ENCODE peak calls at places on chromosomes 13 and 19, in seven cellular contexts. One of them, this sample, is unnamed.

GRCh38 chr19:33132425-33132824 is 511 bp downstream of the WDR88 start:
- DNase-seq in mesothelial cell of epicardium: no peak
- DNase-seq in stimulated activated CD4-positive, alpha-beta T cell treated with anti-CD3 and anti-CD28 coated beads, Interleukin-1b, Interleukin-23, amount 100 ng/mL, for 1 hour: no peak
- DNase-seq in NCI-H2081: no peak
- DNase-seq in T-helper 2 cell: no peak
- DNase-seq in WTC11: peak
- DNase-seq in HCEC 1CT: no peak
- DNase-seq in this sample: no peak

GRCh38 chr13:75906315-75906714 is 270.2 kb downstream of the LMO7 start:
- DNase-seq in mesothelial cell of epicardium: no peak
- DNase-seq in stimulated activated CD4-positive, alpha-beta T cell treated with anti-CD3 and anti-CD28 coated beads, Interleukin-1b, Interleukin-23, amount 100 ng/mL, for 1 hour: no peak
- DNase-seq in NCI-H2081: no peak
- DNase-seq in T-helper 2 cell: no peak
- DNase-seq in WTC11: peak
- DNase-seq in HCEC 1CT: no peak
- DNase-seq in this sample: no peak

GRCh38 chr13:110575322-110576069 is 14.0 kb upstream of the RAB20 start:
- DNase-seq in mesothelial cell of epicardium: no peak
- DNase-seq in stimulated activated CD4-positive, alpha-beta T cell treated with anti-CD3 and anti-CD28 coated beads, Interleukin-1b, Interleukin-23, amount 100 ng/mL, for 1 hour: no peak
- DNase-seq in NCI-H2081: no peak
- DNase-seq in T-helper 2 cell: no peak
- DNase-seq in WTC11: no peak
- DNase-seq in HCEC 1CT: peak
- DNase-seq in this sample: peak

GRCh38 chr19:48544856-48545750 is 6.9 kb upstream of the SULT2B1 start:
- DNase-seq in mesothelial cell of epicardium: no peak
- DNase-seq in stimulated activated CD4-positive, alpha-beta T cell treated with anti-CD3 and anti-CD28 coated beads, Interleukin-1b, Interleukin-23, amount 100 ng/mL, for 1 hour: no peak
- DNase-seq in NCI-H2081: no peak
- DNase-seq in T-helper 2 cell: no peak
- DNase-seq in WTC11: peak
- DNase-seq in HCEC 1CT: no peak
- DNase-seq in this sample: no peak

GRCh38 chr19:12836529-12836863 is 1.8 kb upstream of the MAST1 start:
- DNase-seq in mesothelial cell of epicardium: no peak
- DNase-seq in stimulated activated CD4-positive, alpha-beta T cell treated with anti-CD3 and anti-CD28 coated beads, Interleukin-1b, Interleukin-23, amount 100 ng/mL, for 1 hour: no peak
- DNase-seq in NCI-H2081: no peak
- DNase-seq in T-helper 2 cell: no peak
- DNase-seq in WTC11: no peak
- DNase-seq in HCEC 1CT: no peak
- DNase-seq in this sample: no peak

GRCh38 chr19:15381864-15382263 is 2.3 kb upstream of the AKAP8 start:
- DNase-seq in mesothelial cell of epicardium: no peak
- DNase-seq in stimulated activated CD4-positive, alpha-beta T cell treated with anti-CD3 and anti-CD28 coated beads, Interleukin-1b, Interleukin-23, amount 100 ng/mL, for 1 hour: no peak
- DNase-seq in NCI-H2081: no peak
- DNase-seq in T-helper 2 cell: no peak
- DNase-seq in WTC11: no peak
- DNase-seq in HCEC 1CT: no peak
- DNase-seq in this sample: no peak

GRCh38 chr19:6820237-6820636 is 47.7 kb downstream of the VAV1 start:
- DNase-seq in mesothelial cell of epicardium: no peak
- DNase-seq in stimulated activated CD4-positive, alpha-beta T cell treated with anti-CD3 and anti-CD28 coated beads, Interleukin-1b, Interleukin-23, amount 100 ng/mL, for 1 hour: no peak
- DNase-seq in NCI-H2081: no peak
- DNase-seq in T-helper 2 cell: no peak
- DNase-seq in WTC11: no peak
- DNase-seq in HCEC 1CT: no peak
- DNase-seq in this sample: no peak

GRCh38 chr13:62633448-62633847 is 1217.8 kb upstream of the PCDH20 start:
- DNase-seq in mesothelial cell of epicardium: no peak
- DNase-seq in stimulated activated CD4-positive, alpha-beta T cell treated with anti-CD3 and anti-CD28 coated beads, Interleukin-1b, Interleukin-23, amount 100 ng/mL, for 1 hour: no peak
- DNase-seq in NCI-H2081: no peak
- DNase-seq in T-helper 2 cell: no peak
- DNase-seq in WTC11: no peak
- DNase-seq in HCEC 1CT: no peak
- DNase-seq in this sample: no peak

GRCh38 chr13:93559718-93560117 is 333.1 kb downstream of the GPC6 start:
- DNase-seq in mesothelial cell of epicardium: no peak
- DNase-seq in stimulated activated CD4-positive, alpha-beta T cell treated with anti-CD3 and anti-CD28 coated beads, Interleukin-1b, Interleukin-23, amount 100 ng/mL, for 1 hour: no peak
- DNase-seq in NCI-H2081: peak
- DNase-seq in T-helper 2 cell: no peak
- DNase-seq in WTC11: no peak
- DNase-seq in HCEC 1CT: peak
- DNase-seq in this sample: no peak

GRCh38 chr19:10655457-10656312 is 1.5 kb downstream of the ILF3 start:
- DNase-seq in mesothelial cell of epicardium: no peak
- DNase-seq in stimulated activated CD4-positive, alpha-beta T cell treated with anti-CD3 and anti-CD28 coated beads, Interleukin-1b, Interleukin-23, amount 100 ng/mL, for 1 hour: no peak
- DNase-seq in NCI-H2081: peak
- DNase-seq in T-helper 2 cell: no peak
- DNase-seq in WTC11: no peak
- DNase-seq in HCEC 1CT: peak
- DNase-seq in this sample: no peak

GRCh38 chr13:51380269-51380668 is 40.8 kb downstream of the SERPINE3 start:
- DNase-seq in mesothelial cell of epicardium: no peak
- DNase-seq in stimulated activated CD4-positive, alpha-beta T cell treated with anti-CD3 and anti-CD28 coated beads, Interleukin-1b, Interleukin-23, amount 100 ng/mL, for 1 hour: no peak
- DNase-seq in NCI-H2081: peak
- DNase-seq in T-helper 2 cell: no peak
- DNase-seq in WTC11: no peak
- DNase-seq in HCEC 1CT: peak
- DNase-seq in this sample: no peak

GRCh38 chr19:34480971-34481821 is at the start of gene WTIP:
- DNase-seq in mesothelial cell of epicardium: peak
- DNase-seq in stimulated activated CD4-positive, alpha-beta T cell treated with anti-CD3 and anti-CD28 coated beads, Interleukin-1b, Interleukin-23, amount 100 ng/mL, for 1 hour: no peak
- DNase-seq in NCI-H2081: no peak
- DNase-seq in T-helper 2 cell: no peak
- DNase-seq in WTC11: peak
- DNase-seq in HCEC 1CT: peak
- DNase-seq in this sample: no peak

GRCh38 chr13:49859568-49859967 is 67.1 kb upstream of the KPNA3 start:
- DNase-seq in mesothelial cell of epicardium: no peak
- DNase-seq in stimulated activated CD4-positive, alpha-beta T cell treated with anti-CD3 and anti-CD28 coated beads, Interleukin-1b, Interleukin-23, amount 100 ng/mL, for 1 hour: no peak
- DNase-seq in NCI-H2081: no peak
- DNase-seq in T-helper 2 cell: no peak
- DNase-seq in WTC11: no peak
- DNase-seq in HCEC 1CT: peak
- DNase-seq in this sample: no peak

GRCh38 chr19:13241321-13242104 is 91.3 kb downstream of the IER2 start:
- DNase-seq in mesothelial cell of epicardium: no peak
- DNase-seq in stimulated activated CD4-positive, alpha-beta T cell treated with anti-CD3 and anti-CD28 coated beads, Interleukin-1b, Interleukin-23, amount 100 ng/mL, for 1 hour: no peak
- DNase-seq in NCI-H2081: no peak
- DNase-seq in T-helper 2 cell: no peak
- DNase-seq in WTC11: peak
- DNase-seq in HCEC 1CT: no peak
- DNase-seq in this sample: no peak

GRCh38 chr13:78430166-78430791 is 173.1 kb downstream of the POU4F1 start:
- DNase-seq in mesothelial cell of epicardium: no peak
- DNase-seq in stimulated activated CD4-positive, alpha-beta T cell treated with anti-CD3 and anti-CD28 coated beads, Interleukin-1b, Interleukin-23, amount 100 ng/mL, for 1 hour: no peak
- DNase-seq in NCI-H2081: no peak
- DNase-seq in T-helper 2 cell: no peak
- DNase-seq in WTC11: no peak
- DNase-seq in HCEC 1CT: no peak
- DNase-seq in this sample: no peak

GRCh38 chr19:7512400-7512851 is 3.5 kb upstream of the ZNF358 start:
- DNase-seq in mesothelial cell of epicardium: no peak
- DNase-seq in stimulated activated CD4-positive, alpha-beta T cell treated with anti-CD3 and anti-CD28 coated beads, Interleukin-1b, Interleukin-23, amount 100 ng/mL, for 1 hour: no peak
- DNase-seq in NCI-H2081: no peak
- DNase-seq in T-helper 2 cell: no peak
- DNase-seq in WTC11: no peak
- DNase-seq in HCEC 1CT: no peak
- DNase-seq in this sample: no peak

GRCh38 chr19:35011091-35011689 is 11.1 kb downstream of the GRAMD1A start:
- DNase-seq in mesothelial cell of epicardium: no peak
- DNase-seq in stimulated activated CD4-positive, alpha-beta T cell treated with anti-CD3 and anti-CD28 coated beads, Interleukin-1b, Interleukin-23, amount 100 ng/mL, for 1 hour: no peak
- DNase-seq in NCI-H2081: no peak
- DNase-seq in T-helper 2 cell: peak
- DNase-seq in WTC11: no peak
- DNase-seq in HCEC 1CT: no peak
- DNase-seq in this sample: no peak

GRCh38 chr19:47421844-47422395 is 2.6 kb upstream of the MEIS3 start:
- DNase-seq in mesothelial cell of epicardium: peak
- DNase-seq in stimulated activated CD4-positive, alpha-beta T cell treated with anti-CD3 and anti-CD28 coated beads, Interleukin-1b, Interleukin-23, amount 100 ng/mL, for 1 hour: no peak
- DNase-seq in NCI-H2081: no peak
- DNase-seq in T-helper 2 cell: no peak
- DNase-seq in WTC11: no peak
- DNase-seq in HCEC 1CT: no peak
- DNase-seq in this sample: no peak

GRCh38 chr19:13833330-13834265 is 38.4 kb downstream of the ZSWIM4 start:
- DNase-seq in mesothelial cell of epicardium: peak
- DNase-seq in stimulated activated CD4-positive, alpha-beta T cell treated with anti-CD3 and anti-CD28 coated beads, Interleukin-1b, Interleukin-23, amount 100 ng/mL, for 1 hour: peak
- DNase-seq in NCI-H2081: peak
- DNase-seq in T-helper 2 cell: peak
- DNase-seq in WTC11: peak
- DNase-seq in HCEC 1CT: peak
- DNase-seq in this sample: peak

GRCh38 chr19:45428385-45429231 is 4.9 kb upstream of the ERCC1 start:
- DNase-seq in mesothelial cell of epicardium: peak
- DNase-seq in stimulated activated CD4-positive, alpha-beta T cell treated with anti-CD3 and anti-CD28 coated beads, Interleukin-1b, Interleukin-23, amount 100 ng/mL, for 1 hour: no peak
- DNase-seq in NCI-H2081: no peak
- DNase-seq in T-helper 2 cell: no peak
- DNase-seq in WTC11: peak
- DNase-seq in HCEC 1CT: peak
- DNase-seq in this sample: peak